ENCODE peak calls at places on chromosomes 5 and 9, in six cellular contexts. L is stimulated activated CD4-positive, alpha-beta T cell treated with anti-CD3 and anti-CD28 coated beads, Interleukin-4, amount 100 ng/mL, for 4 hours; K is kidney tubule cell; Y is CD8-positive, alpha-beta memory T cell; E is GDM1; J is ACHN. X is an unnamed sample.

GRCh38 chr5:101424530-101425175 is 521.6 kb upstream of the ST8SIA4 start:
- DNase-seq in J (peak; percentile 74), E (no peak), Y (no peak), L (no peak), K (peak; percentile 79), X (no peak)

GRCh38 chr5:83360573-83360972 is 111.0 kb upstream of the VCAN start:
- DNase-seq in E (no peak), Y (no peak), K (no peak), L (no peak), J (no peak), X (no peak)

GRCh38 chr5:168836603-168837245 is 257.6 kb upstream of the PANK3 start:
- DNase-seq in L (no peak), Y (no peak), E (no peak), J (no peak), K (no peak), X (no peak)

GRCh38 chr5:111530298-111530740 is 18.0 kb upstream of the STARD4 start:
- DNase-seq in K (peak; percentile 93), J (peak; percentile 6), Y (peak; percentile 82), L (peak; percentile 58), E (peak; percentile 93), X (peak; percentile 77)

GRCh38 chr5:175288048-175288621 is 155.8 kb downstream of the DRD1 start:
- DNase-seq in Y (no peak), L (no peak), K (peak; percentile 90), E (no peak), J (peak; percentile 93), X (no peak)

GRCh38 chr5:168227973-168228615 is 63.4 kb upstream of the WWC1 start:
- DNase-seq in J (no peak), L (no peak), K (no peak), E (no peak), Y (no peak), X (peak; percentile 13)

GRCh38 chr5:53438486-53439472 is 41.6 kb upstream of the FST start:
- DNase-seq in L (no peak), J (no peak), E (no peak), K (peak; percentile 16), Y (no peak), X (no peak)

GRCh38 chr9:126151671-126152050 is 175.0 kb upstream of the MVB12B start:
- DNase-seq in L (no peak), K (no peak), J (no peak), E (no peak), Y (no peak), X (no peak)

GRCh38 chr5:107123014-107123413 is 547.7 kb downstream of the EFNA5 start:
- DNase-seq in K (no peak), Y (no peak), L (no peak), E (no peak), J (no peak), X (no peak)

GRCh38 chr5:63011158-63011557 is 432.5 kb downstream of the LRRC70 start:
- DNase-seq in L (no peak), J (no peak), E (no peak), K (peak; percentile 1), Y (no peak), X (no peak)

GRCh38 chr5:135718151-135718550 is 116.3 kb upstream of the SLC25A48 start:
- DNase-seq in E (no peak), Y (no peak), L (no peak), K (peak; percentile 83), J (peak; percentile 23), X (no peak)

GRCh38 chr9:21761309-21761901 is 41.0 kb upstream of the MTAP start:
- DNase-seq in J (no peak), Y (no peak), K (no peak), L (no peak), E (no peak), X (no peak)